ENCODE peak calls at places on chromosomes 1 and 21, in seven cellular contexts. One of them, this sample, is unnamed.
A peak's percentile ranks its signal among the peaks of the same experiment; 100 is the strongest.

GRCh38 chr1:223847781-223848345 is 2.1 kb upstream of the TP53BP2 start:
- DNase-seq in T47D: no peak
- DNase-seq in activated CD4-positive, alpha-beta T cell treated with anti-CD3 and anti-CD28 coated beads, Interleukin-2, amount 50 U/mL, for 48 hours: no peak
- DNase-seq in AML-193: no peak
- DNase-seq in NCI-H1105 treated with DMSO at 0.1 percent for 48 hours: no peak
- DNase-seq in stimulated activated CD4-positive, alpha-beta T cell treated with anti-CD3 and anti-CD28 coated beads, Interleukin-1b, Interleukin-23, amount 100 ng/mL, for 24 hours: no peak
- DNase-seq in spleen: no peak
- DNase-seq in this sample: no peak

GRCh38 chr1:35192056-35192852 is 691 bp downstream of the SFPQ start:
- DNase-seq in AML-193: peak; percentile 65
- DNase-seq in NCI-H1105 treated with DMSO at 0.1 percent for 48 hours: peak; percentile 68
- DNase-seq in stimulated activated CD4-positive, alpha-beta T cell treated with anti-CD3 and anti-CD28 coated beads, Interleukin-1b, Interleukin-23, amount 100 ng/mL, for 24 hours: peak; percentile 82
- DNase-seq in activated CD4-positive, alpha-beta T cell treated with anti-CD3 and anti-CD28 coated beads, Interleukin-2, amount 50 U/mL, for 48 hours: peak; percentile 90
- DNase-seq in spleen: peak; percentile 97
- DNase-seq in T47D: peak; percentile 51
- DNase-seq in this sample: peak; percentile 28

GRCh38 chr1:183394435-183394834 is 23.7 kb downstream of the NMNAT2 start:
- DNase-seq in NCI-H1105 treated with DMSO at 0.1 percent for 48 hours: no peak
- DNase-seq in spleen: no peak
- DNase-seq in T47D: no peak
- DNase-seq in stimulated activated CD4-positive, alpha-beta T cell treated with anti-CD3 and anti-CD28 coated beads, Interleukin-1b, Interleukin-23, amount 100 ng/mL, for 24 hours: no peak
- DNase-seq in activated CD4-positive, alpha-beta T cell treated with anti-CD3 and anti-CD28 coated beads, Interleukin-2, amount 50 U/mL, for 48 hours: no peak
- DNase-seq in AML-193: no peak
- DNase-seq in this sample: no peak

GRCh38 chr1:18109058-18109755 is 1.6 kb downstream of the IGSF21 start:
- DNase-seq in spleen: no peak
- DNase-seq in activated CD4-positive, alpha-beta T cell treated with anti-CD3 and anti-CD28 coated beads, Interleukin-2, amount 50 U/mL, for 48 hours: no peak
- DNase-seq in T47D: peak; percentile 59
- DNase-seq in stimulated activated CD4-positive, alpha-beta T cell treated with anti-CD3 and anti-CD28 coated beads, Interleukin-1b, Interleukin-23, amount 100 ng/mL, for 24 hours: no peak
- DNase-seq in AML-193: no peak
- DNase-seq in NCI-H1105 treated with DMSO at 0.1 percent for 48 hours: peak; percentile 75
- DNase-seq in this sample: no peak

GRCh38 chr1:201016211-201016651 is 7.3 kb downstream of the KIF21B start:
- DNase-seq in spleen: peak; percentile 74
- DNase-seq in AML-193: no peak
- DNase-seq in T47D: no peak
- DNase-seq in NCI-H1105 treated with DMSO at 0.1 percent for 48 hours: peak; percentile 82
- DNase-seq in stimulated activated CD4-positive, alpha-beta T cell treated with anti-CD3 and anti-CD28 coated beads, Interleukin-1b, Interleukin-23, amount 100 ng/mL, for 24 hours: no peak
- DNase-seq in activated CD4-positive, alpha-beta T cell treated with anti-CD3 and anti-CD28 coated beads, Interleukin-2, amount 50 U/mL, for 48 hours: peak; percentile 12
- DNase-seq in this sample: no peak

GRCh38 chr1:32619701-32620485 is 30.5 kb downstream of the ZBTB8OS start:
- DNase-seq in NCI-H1105 treated with DMSO at 0.1 percent for 48 hours: no peak
- DNase-seq in T47D: no peak
- DNase-seq in activated CD4-positive, alpha-beta T cell treated with anti-CD3 and anti-CD28 coated beads, Interleukin-2, amount 50 U/mL, for 48 hours: no peak
- DNase-seq in stimulated activated CD4-positive, alpha-beta T cell treated with anti-CD3 and anti-CD28 coated beads, Interleukin-1b, Interleukin-23, amount 100 ng/mL, for 24 hours: no peak
- DNase-seq in AML-193: peak; percentile 3
- DNase-seq in spleen: no peak
- DNase-seq in this sample: no peak

GRCh38 chr1:51242546-51242945 is 6.5 kb downstream of the RNF11 start:
- DNase-seq in activated CD4-positive, alpha-beta T cell treated with anti-CD3 and anti-CD28 coated beads, Interleukin-2, amount 50 U/mL, for 48 hours: no peak
- DNase-seq in stimulated activated CD4-positive, alpha-beta T cell treated with anti-CD3 and anti-CD28 coated beads, Interleukin-1b, Interleukin-23, amount 100 ng/mL, for 24 hours: no peak
- DNase-seq in NCI-H1105 treated with DMSO at 0.1 percent for 48 hours: no peak
- DNase-seq in spleen: no peak
- DNase-seq in AML-193: no peak
- DNase-seq in T47D: no peak
- DNase-seq in this sample: no peak

GRCh38 chr1:8716238-8716637 is 101.2 kb downstream of the RERE start:
- DNase-seq in AML-193: no peak
- DNase-seq in stimulated activated CD4-positive, alpha-beta T cell treated with anti-CD3 and anti-CD28 coated beads, Interleukin-1b, Interleukin-23, amount 100 ng/mL, for 24 hours: no peak
- DNase-seq in NCI-H1105 treated with DMSO at 0.1 percent for 48 hours: no peak
- DNase-seq in T47D: no peak
- DNase-seq in activated CD4-positive, alpha-beta T cell treated with anti-CD3 and anti-CD28 coated beads, Interleukin-2, amount 50 U/mL, for 48 hours: no peak
- DNase-seq in spleen: no peak
- DNase-seq in this sample: no peak

GRCh38 chr1:117616356-117616755 is 10.5 kb downstream of the TENT5C start:
- DNase-seq in NCI-H1105 treated with DMSO at 0.1 percent for 48 hours: peak; percentile 76
- DNase-seq in T47D: no peak
- DNase-seq in activated CD4-positive, alpha-beta T cell treated with anti-CD3 and anti-CD28 coated beads, Interleukin-2, amount 50 U/mL, for 48 hours: no peak
- DNase-seq in spleen: no peak
- DNase-seq in stimulated activated CD4-positive, alpha-beta T cell treated with anti-CD3 and anti-CD28 coated beads, Interleukin-1b, Interleukin-23, amount 100 ng/mL, for 24 hours: no peak
- DNase-seq in AML-193: no peak
- DNase-seq in this sample: no peak

GRCh38 chr1:196063307-196063706 is 544.9 kb downstream of the KCNT2 start:
- DNase-seq in spleen: no peak
- DNase-seq in activated CD4-positive, alpha-beta T cell treated with anti-CD3 and anti-CD28 coated beads, Interleukin-2, amount 50 U/mL, for 48 hours: no peak
- DNase-seq in NCI-H1105 treated with DMSO at 0.1 percent for 48 hours: no peak
- DNase-seq in T47D: no peak
- DNase-seq in AML-193: no peak
- DNase-seq in stimulated activated CD4-positive, alpha-beta T cell treated with anti-CD3 and anti-CD28 coated beads, Interleukin-1b, Interleukin-23, amount 100 ng/mL, for 24 hours: no peak
- DNase-seq in this sample: no peak

GRCh38 chr1:172719694-172720138 is 60.8 kb downstream of the FASLG start:
- DNase-seq in activated CD4-positive, alpha-beta T cell treated with anti-CD3 and anti-CD28 coated beads, Interleukin-2, amount 50 U/mL, for 48 hours: no peak
- DNase-seq in spleen: no peak
- DNase-seq in AML-193: peak; percentile 15
- DNase-seq in T47D: peak; percentile 51
- DNase-seq in NCI-H1105 treated with DMSO at 0.1 percent for 48 hours: peak; percentile 29
- DNase-seq in stimulated activated CD4-positive, alpha-beta T cell treated with anti-CD3 and anti-CD28 coated beads, Interleukin-1b, Interleukin-23, amount 100 ng/mL, for 24 hours: no peak
- DNase-seq in this sample: no peak

GRCh38 chr1:38026592-38027200 is 14.2 kb downstream of the UTP11 start:
- DNase-seq in NCI-H1105 treated with DMSO at 0.1 percent for 48 hours: peak; percentile 82
- DNase-seq in AML-193: peak; percentile 37
- DNase-seq in T47D: peak; percentile 43
- DNase-seq in activated CD4-positive, alpha-beta T cell treated with anti-CD3 and anti-CD28 coated beads, Interleukin-2, amount 50 U/mL, for 48 hours: peak; percentile 73
- DNase-seq in spleen: no peak
- DNase-seq in stimulated activated CD4-positive, alpha-beta T cell treated with anti-CD3 and anti-CD28 coated beads, Interleukin-1b, Interleukin-23, amount 100 ng/mL, for 24 hours: no peak
- DNase-seq in this sample: no peak

GRCh38 chr1:197638316-197638715 is 137.0 kb downstream of the DENND1B start:
- DNase-seq in NCI-H1105 treated with DMSO at 0.1 percent for 48 hours: peak; percentile 15
- DNase-seq in AML-193: no peak
- DNase-seq in T47D: no peak
- DNase-seq in activated CD4-positive, alpha-beta T cell treated with anti-CD3 and anti-CD28 coated beads, Interleukin-2, amount 50 U/mL, for 48 hours: no peak
- DNase-seq in stimulated activated CD4-positive, alpha-beta T cell treated with anti-CD3 and anti-CD28 coated beads, Interleukin-1b, Interleukin-23, amount 100 ng/mL, for 24 hours: no peak
- DNase-seq in spleen: no peak
- DNase-seq in this sample: no peak

GRCh38 chr1:15765495-15766194 is 7.0 kb downstream of the FBLIM1 start:
- DNase-seq in T47D: no peak
- DNase-seq in AML-193: no peak
- DNase-seq in activated CD4-positive, alpha-beta T cell treated with anti-CD3 and anti-CD28 coated beads, Interleukin-2, amount 50 U/mL, for 48 hours: no peak
- DNase-seq in NCI-H1105 treated with DMSO at 0.1 percent for 48 hours: no peak
- DNase-seq in spleen: no peak
- DNase-seq in stimulated activated CD4-positive, alpha-beta T cell treated with anti-CD3 and anti-CD28 coated beads, Interleukin-1b, Interleukin-23, amount 100 ng/mL, for 24 hours: no peak
- DNase-seq in this sample: no peak

GRCh38 chr1:51897699-51898031 is 19.1 kb upstream of the NRDC start:
- DNase-seq in NCI-H1105 treated with DMSO at 0.1 percent for 48 hours: no peak
- DNase-seq in activated CD4-positive, alpha-beta T cell treated with anti-CD3 and anti-CD28 coated beads, Interleukin-2, amount 50 U/mL, for 48 hours: no peak
- DNase-seq in AML-193: no peak
- DNase-seq in spleen: no peak
- DNase-seq in T47D: no peak
- DNase-seq in stimulated activated CD4-positive, alpha-beta T cell treated with anti-CD3 and anti-CD28 coated beads, Interleukin-1b, Interleukin-23, amount 100 ng/mL, for 24 hours: no peak
- DNase-seq in this sample: no peak

GRCh38 chr1:6000444-6001288 is 8.4 kb upstream of the NPHP4 start:
- DNase-seq in spleen: peak; percentile 62
- DNase-seq in stimulated activated CD4-positive, alpha-beta T cell treated with anti-CD3 and anti-CD28 coated beads, Interleukin-1b, Interleukin-23, amount 100 ng/mL, for 24 hours: no peak
- DNase-seq in T47D: no peak
- DNase-seq in NCI-H1105 treated with DMSO at 0.1 percent for 48 hours: no peak
- DNase-seq in AML-193: no peak
- DNase-seq in activated CD4-positive, alpha-beta T cell treated with anti-CD3 and anti-CD28 coated beads, Interleukin-2, amount 50 U/mL, for 48 hours: no peak
- DNase-seq in this sample: no peak

GRCh38 chr21:42527489-42528158 is 14.0 kb downstream of the SLC37A1 start:
- DNase-seq in activated CD4-positive, alpha-beta T cell treated with anti-CD3 and anti-CD28 coated beads, Interleukin-2, amount 50 U/mL, for 48 hours: peak; percentile 66
- DNase-seq in AML-193: no peak
- DNase-seq in NCI-H1105 treated with DMSO at 0.1 percent for 48 hours: no peak
- DNase-seq in spleen: no peak
- DNase-seq in T47D: no peak
- DNase-seq in stimulated activated CD4-positive, alpha-beta T cell treated with anti-CD3 and anti-CD28 coated beads, Interleukin-1b, Interleukin-23, amount 100 ng/mL, for 24 hours: no peak
- DNase-seq in this sample: no peak

GRCh38 chr1:1357871-1358432 is 403 bp downstream of the MXRA8 start:
- DNase-seq in spleen: no peak
- DNase-seq in NCI-H1105 treated with DMSO at 0.1 percent for 48 hours: no peak
- DNase-seq in T47D: no peak
- DNase-seq in stimulated activated CD4-positive, alpha-beta T cell treated with anti-CD3 and anti-CD28 coated beads, Interleukin-1b, Interleukin-23, amount 100 ng/mL, for 24 hours: no peak
- DNase-seq in AML-193: no peak
- DNase-seq in activated CD4-positive, alpha-beta T cell treated with anti-CD3 and anti-CD28 coated beads, Interleukin-2, amount 50 U/mL, for 48 hours: no peak
- DNase-seq in this sample: no peak

GRCh38 chr1:175129997-175130648 is 62.5 kb downstream of the KIAA0040 start:
- DNase-seq in activated CD4-positive, alpha-beta T cell treated with anti-CD3 and anti-CD28 coated beads, Interleukin-2, amount 50 U/mL, for 48 hours: no peak
- DNase-seq in spleen: no peak
- DNase-seq in stimulated activated CD4-positive, alpha-beta T cell treated with anti-CD3 and anti-CD28 coated beads, Interleukin-1b, Interleukin-23, amount 100 ng/mL, for 24 hours: no peak
- DNase-seq in AML-193: no peak
- DNase-seq in T47D: no peak
- DNase-seq in NCI-H1105 treated with DMSO at 0.1 percent for 48 hours: no peak
- DNase-seq in this sample: no peak

GRCh38 chr1:96191165-96191564 is 530.4 kb upstream of the PTBP2 start:
- DNase-seq in NCI-H1105 treated with DMSO at 0.1 percent for 48 hours: peak; percentile 9
- DNase-seq in stimulated activated CD4-positive, alpha-beta T cell treated with anti-CD3 and anti-CD28 coated beads, Interleukin-1b, Interleukin-23, amount 100 ng/mL, for 24 hours: no peak
- DNase-seq in AML-193: no peak
- DNase-seq in T47D: no peak
- DNase-seq in activated CD4-positive, alpha-beta T cell treated with anti-CD3 and anti-CD28 coated beads, Interleukin-2, amount 50 U/mL, for 48 hours: no peak
- DNase-seq in spleen: no peak
- DNase-seq in this sample: no peak

GRCh38 chr1:63868220-63868897 is 94.5 kb downstream of the ROR1 start:
- DNase-seq in AML-193: no peak
- DNase-seq in activated CD4-positive, alpha-beta T cell treated with anti-CD3 and anti-CD28 coated beads, Interleukin-2, amount 50 U/mL, for 48 hours: no peak
- DNase-seq in spleen: no peak
- DNase-seq in T47D: no peak
- DNase-seq in NCI-H1105 treated with DMSO at 0.1 percent for 48 hours: no peak
- DNase-seq in stimulated activated CD4-positive, alpha-beta T cell treated with anti-CD3 and anti-CD28 coated beads, Interleukin-1b, Interleukin-23, amount 100 ng/mL, for 24 hours: no peak
- DNase-seq in this sample: no peak

GRCh38 chr1:9289090-9289534 is 3.6 kb upstream of the SPSB1 start:
- DNase-seq in activated CD4-positive, alpha-beta T cell treated with anti-CD3 and anti-CD28 coated beads, Interleukin-2, amount 50 U/mL, for 48 hours: peak; percentile 93
- DNase-seq in T47D: no peak
- DNase-seq in stimulated activated CD4-positive, alpha-beta T cell treated with anti-CD3 and anti-CD28 coated beads, Interleukin-1b, Interleukin-23, amount 100 ng/mL, for 24 hours: peak; percentile 92
- DNase-seq in AML-193: peak; percentile 48
- DNase-seq in spleen: peak; percentile 92
- DNase-seq in NCI-H1105 treated with DMSO at 0.1 percent for 48 hours: peak; percentile 15
- DNase-seq in this sample: no peak

GRCh38 chr1:158122823-158123390 is 57.8 kb upstream of the CD1D start:
- DNase-seq in T47D: no peak
- DNase-seq in NCI-H1105 treated with DMSO at 0.1 percent for 48 hours: no peak
- DNase-seq in stimulated activated CD4-positive, alpha-beta T cell treated with anti-CD3 and anti-CD28 coated beads, Interleukin-1b, Interleukin-23, amount 100 ng/mL, for 24 hours: no peak
- DNase-seq in activated CD4-positive, alpha-beta T cell treated with anti-CD3 and anti-CD28 coated beads, Interleukin-2, amount 50 U/mL, for 48 hours: no peak
- DNase-seq in AML-193: no peak
- DNase-seq in spleen: no peak
- DNase-seq in this sample: no peak

GRCh38 chr1:47031059-47031458 is 7.6 kb downstream of the CYP4X1 start:
- DNase-seq in NCI-H1105 treated with DMSO at 0.1 percent for 48 hours: no peak
- DNase-seq in spleen: no peak
- DNase-seq in AML-193: no peak
- DNase-seq in T47D: no peak
- DNase-seq in activated CD4-positive, alpha-beta T cell treated with anti-CD3 and anti-CD28 coated beads, Interleukin-2, amount 50 U/mL, for 48 hours: no peak
- DNase-seq in stimulated activated CD4-positive, alpha-beta T cell treated with anti-CD3 and anti-CD28 coated beads, Interleukin-1b, Interleukin-23, amount 100 ng/mL, for 24 hours: no peak
- DNase-seq in this sample: no peak